ENCODE peak calls at places on chromosome 4, in four cellular contexts. One of them, this sample, is unnamed.

GRCh38 chr4:602559-602942 is 22.8 kb upstream of the PDE6B start:
- DNase-seq in ACHN: peak
- DNase-seq in T-helper 9 cell: no peak
- DNase-seq in activated T-cell treated with anti-CD3 and anti-CD28 coated beads for 1 hour: peak
- DNase-seq in this sample: no peak

GRCh38 chr4:39255266-39255665 is 72.9 kb downstream of the WDR19 start:
- DNase-seq in activated T-cell treated with anti-CD3 and anti-CD28 coated beads for 1 hour: no peak
- DNase-seq in ACHN: peak
- DNase-seq in T-helper 9 cell: no peak
- DNase-seq in this sample: peak

GRCh38 chr4:18278244-18278643 is 256.7 kb upstream of the LCORL start:
- DNase-seq in activated T-cell treated with anti-CD3 and anti-CD28 coated beads for 1 hour: no peak
- DNase-seq in T-helper 9 cell: no peak
- DNase-seq in ACHN: no peak
- DNase-seq in this sample: no peak

GRCh38 chr4:121070274-121070673 is 2.1 kb downstream of the NDNF start:
- DNase-seq in ACHN: no peak
- DNase-seq in T-helper 9 cell: no peak
- DNase-seq in activated T-cell treated with anti-CD3 and anti-CD28 coated beads for 1 hour: no peak
- DNase-seq in this sample: no peak

GRCh38 chr4:38161208-38162113 is 201.3 kb downstream of the PTTG2 start:
- DNase-seq in ACHN: no peak
- DNase-seq in activated T-cell treated with anti-CD3 and anti-CD28 coated beads for 1 hour: no peak
- DNase-seq in T-helper 9 cell: no peak
- DNase-seq in this sample: no peak

GRCh38 chr4:138639018-138639876 is 376.3 kb upstream of the NOCT start:
- DNase-seq in activated T-cell treated with anti-CD3 and anti-CD28 coated beads for 1 hour: no peak
- DNase-seq in T-helper 9 cell: no peak
- DNase-seq in ACHN: no peak
- DNase-seq in this sample: no peak

GRCh38 chr4:165415910-165416309 is 37.1 kb downstream of the CPE start:
- DNase-seq in activated T-cell treated with anti-CD3 and anti-CD28 coated beads for 1 hour: no peak
- DNase-seq in T-helper 9 cell: no peak
- DNase-seq in ACHN: peak
- DNase-seq in this sample: no peak

GRCh38 chr4:69829678-69830077 is 30.3 kb downstream of the SULT1E1 start:
- DNase-seq in ACHN: no peak
- DNase-seq in activated T-cell treated with anti-CD3 and anti-CD28 coated beads for 1 hour: no peak
- DNase-seq in T-helper 9 cell: no peak
- DNase-seq in this sample: no peak

GRCh38 chr4:42267724-42268123 is 115.3 kb upstream of the BEND4 start:
- DNase-seq in T-helper 9 cell: no peak
- DNase-seq in activated T-cell treated with anti-CD3 and anti-CD28 coated beads for 1 hour: no peak
- DNase-seq in ACHN: no peak
- DNase-seq in this sample: no peak

GRCh38 chr4:174494146-174494545 is 28.1 kb downstream of the HPGD start:
- DNase-seq in activated T-cell treated with anti-CD3 and anti-CD28 coated beads for 1 hour: no peak
- DNase-seq in ACHN: no peak
- DNase-seq in T-helper 9 cell: no peak
- DNase-seq in this sample: no peak

GRCh38 chr4:61522312-61522711 is 322.2 kb downstream of the ADGRL3 start:
- DNase-seq in ACHN: no peak
- DNase-seq in activated T-cell treated with anti-CD3 and anti-CD28 coated beads for 1 hour: no peak
- DNase-seq in T-helper 9 cell: no peak
- DNase-seq in this sample: no peak

GRCh38 chr4:113433116-113433515 is 328.4 kb downstream of the CAMK2D start:
- DNase-seq in ACHN: no peak
- DNase-seq in activated T-cell treated with anti-CD3 and anti-CD28 coated beads for 1 hour: no peak
- DNase-seq in T-helper 9 cell: no peak
- DNase-seq in this sample: no peak

GRCh38 chr4:75916091-75916661 is 13.9 kb upstream of the PPEF2 start:
- DNase-seq in activated T-cell treated with anti-CD3 and anti-CD28 coated beads for 1 hour: no peak
- DNase-seq in T-helper 9 cell: no peak
- DNase-seq in ACHN: peak
- DNase-seq in this sample: peak

GRCh38 chr4:151169223-151169622 is 69.8 kb downstream of the RPS3A start:
- DNase-seq in ACHN: no peak
- DNase-seq in T-helper 9 cell: no peak
- DNase-seq in activated T-cell treated with anti-CD3 and anti-CD28 coated beads for 1 hour: no peak
- DNase-seq in this sample: no peak

GRCh38 chr4:134777626-134778025 is 576.0 kb upstream of the PABPC4L start:
- DNase-seq in T-helper 9 cell: no peak
- DNase-seq in ACHN: peak
- DNase-seq in activated T-cell treated with anti-CD3 and anti-CD28 coated beads for 1 hour: no peak
- DNase-seq in this sample: peak

GRCh38 chr4:155377281-155377680 is 516 bp upstream of the MAP9 start:
- DNase-seq in T-helper 9 cell: no peak
- DNase-seq in activated T-cell treated with anti-CD3 and anti-CD28 coated beads for 1 hour: no peak
- DNase-seq in ACHN: no peak
- DNase-seq in this sample: no peak

GRCh38 chr4:147610666-147611065 is 6.5 kb upstream of the TMEM184C start:
- DNase-seq in T-helper 9 cell: no peak
- DNase-seq in ACHN: no peak
- DNase-seq in activated T-cell treated with anti-CD3 and anti-CD28 coated beads for 1 hour: no peak
- DNase-seq in this sample: no peak

GRCh38 chr4:89586864-89587263 is 250.1 kb downstream of the SNCA start:
- DNase-seq in ACHN: peak
- DNase-seq in activated T-cell treated with anti-CD3 and anti-CD28 coated beads for 1 hour: no peak
- DNase-seq in T-helper 9 cell: no peak
- DNase-seq in this sample: peak

GRCh38 chr4:123465416-123465815 is 68.8 kb downstream of the SPRY1 start:
- DNase-seq in activated T-cell treated with anti-CD3 and anti-CD28 coated beads for 1 hour: no peak
- DNase-seq in T-helper 9 cell: no peak
- DNase-seq in ACHN: no peak
- DNase-seq in this sample: no peak

GRCh38 chr4:40206421-40206820 is 9.6 kb downstream of the RHOH start:
- DNase-seq in ACHN: no peak
- DNase-seq in T-helper 9 cell: no peak
- DNase-seq in activated T-cell treated with anti-CD3 and anti-CD28 coated beads for 1 hour: no peak
- DNase-seq in this sample: no peak

GRCh38 chr4:84482564-84483563 is 16.2 kb downstream of the NKX6-1 start:
- DNase-seq in T-helper 9 cell: no peak
- DNase-seq in activated T-cell treated with anti-CD3 and anti-CD28 coated beads for 1 hour: no peak
- DNase-seq in ACHN: no peak
- DNase-seq in this sample: no peak

GRCh38 chr4:112664611-112665010 is 27.7 kb downstream of the LARP7 start:
- DNase-seq in T-helper 9 cell: no peak
- DNase-seq in activated T-cell treated with anti-CD3 and anti-CD28 coated beads for 1 hour: no peak
- DNase-seq in ACHN: no peak
- DNase-seq in this sample: no peak

GRCh38 chr4:3522326-3522640 is 9.9 kb downstream of the LRPAP1 start:
- DNase-seq in activated T-cell treated with anti-CD3 and anti-CD28 coated beads for 1 hour: no peak
- DNase-seq in ACHN: no peak
- DNase-seq in T-helper 9 cell: no peak
- DNase-seq in this sample: no peak

GRCh38 chr4:46388860-46389259 is 1.1 kb downstream of the GABRA2 start:
- DNase-seq in ACHN: no peak
- DNase-seq in T-helper 9 cell: no peak
- DNase-seq in activated T-cell treated with anti-CD3 and anti-CD28 coated beads for 1 hour: no peak
- DNase-seq in this sample: no peak

GRCh38 chr4:155906554-155907247 is 3.2 kb downstream of the TDO2 start:
- DNase-seq in T-helper 9 cell: no peak
- DNase-seq in activated T-cell treated with anti-CD3 and anti-CD28 coated beads for 1 hour: no peak
- DNase-seq in ACHN: no peak
- DNase-seq in this sample: peak

GRCh38 chr4:6095897-6096296 is 77.7 kb upstream of the C4orf50 start:
- DNase-seq in T-helper 9 cell: no peak
- DNase-seq in ACHN: no peak
- DNase-seq in activated T-cell treated with anti-CD3 and anti-CD28 coated beads for 1 hour: no peak
- DNase-seq in this sample: no peak

GRCh38 chr4:76035146-76035545 is 724 bp downstream of the CXCL11 start:
- DNase-seq in T-helper 9 cell: no peak
- DNase-seq in activated T-cell treated with anti-CD3 and anti-CD28 coated beads for 1 hour: no peak
- DNase-seq in ACHN: no peak
- DNase-seq in this sample: no peak

GRCh38 chr4:174524242-174524641 is 2.0 kb upstream of the HPGD start:
- DNase-seq in activated T-cell treated with anti-CD3 and anti-CD28 coated beads for 1 hour: no peak
- DNase-seq in T-helper 9 cell: no peak
- DNase-seq in ACHN: no peak
- DNase-seq in this sample: no peak

GRCh38 chr4:65437102-65437501 is 233.2 kb downstream of the EPHA5 start:
- DNase-seq in T-helper 9 cell: no peak
- DNase-seq in ACHN: no peak
- DNase-seq in activated T-cell treated with anti-CD3 and anti-CD28 coated beads for 1 hour: no peak
- DNase-seq in this sample: peak

GRCh38 chr4:149923736-149924135 is 108.1 kb upstream of the IQCM start:
- DNase-seq in T-helper 9 cell: no peak
- DNase-seq in activated T-cell treated with anti-CD3 and anti-CD28 coated beads for 1 hour: no peak
- DNase-seq in ACHN: no peak
- DNase-seq in this sample: no peak

This sample was measured in HAP-1.